ENCODE peak calls at places on chromosomes 13 and 19, in six cellular contexts. One of them, this sample, is unnamed.

GRCh38 chr13:86002921-86003488 is 203.8 kb upstream of the SLITRK6 start:
- DNase-seq in thoracic aorta: no peak
- DNase-seq in fibroblast of lung: no peak
- DNase-seq in AG10803: no peak
- DNase-seq in glutamatergic neuron: no peak
- DNase-seq in mammary epithelial cell: no peak
- DNase-seq in this sample: no peak

GRCh38 chr19:48596679-48597465 is 9.7 kb upstream of the SPACA4 start:
- DNase-seq in AG10803: no peak
- DNase-seq in mammary epithelial cell: no peak
- DNase-seq in fibroblast of lung: no peak
- DNase-seq in thoracic aorta: no peak
- DNase-seq in glutamatergic neuron: no peak
- DNase-seq in this sample: no peak

GRCh38 chr19:49890349-49891311 is 6.1 kb downstream of the IL4I1 start:
- DNase-seq in thoracic aorta: no peak
- DNase-seq in glutamatergic neuron: peak; percentile 75
- DNase-seq in fibroblast of lung: no peak
- DNase-seq in mammary epithelial cell: peak; percentile 48
- DNase-seq in AG10803: no peak
- DNase-seq in this sample: no peak

GRCh38 chr19:52237771-52238400 is 31.5 kb upstream of the ZNF766 start:
- DNase-seq in thoracic aorta: no peak
- DNase-seq in fibroblast of lung: peak; percentile 53
- DNase-seq in AG10803: peak; percentile 66
- DNase-seq in glutamatergic neuron: peak; percentile 66
- DNase-seq in mammary epithelial cell: peak; percentile 40
- DNase-seq in this sample: peak; percentile 53

GRCh38 chr19:10852098-10852800 is 4.0 kb downstream of the C19orf38 start:
- DNase-seq in glutamatergic neuron: no peak
- DNase-seq in thoracic aorta: no peak
- DNase-seq in mammary epithelial cell: peak; percentile 46
- DNase-seq in AG10803: peak; percentile 76
- DNase-seq in fibroblast of lung: peak; percentile 63
- DNase-seq in this sample: no peak

GRCh38 chr19:2154587-2155075 is 3.3 kb upstream of the AP3D1 start:
- DNase-seq in thoracic aorta: no peak
- DNase-seq in AG10803: no peak
- DNase-seq in glutamatergic neuron: no peak
- DNase-seq in fibroblast of lung: peak; percentile 76
- DNase-seq in mammary epithelial cell: peak; percentile 72
- DNase-seq in this sample: no peak

GRCh38 chr13:106083620-106084350 is 451.7 kb downstream of the EFNB2 start:
- DNase-seq in thoracic aorta: no peak
- DNase-seq in AG10803: peak; percentile 40
- DNase-seq in fibroblast of lung: peak; percentile 47
- DNase-seq in glutamatergic neuron: no peak
- DNase-seq in mammary epithelial cell: peak; percentile 71
- DNase-seq in this sample: peak; percentile 31

GRCh38 chr19:45294291-45295029 is 28.2 kb downstream of the CKM start:
- DNase-seq in mammary epithelial cell: no peak
- DNase-seq in AG10803: no peak
- DNase-seq in glutamatergic neuron: peak; percentile 32
- DNase-seq in thoracic aorta: no peak
- DNase-seq in fibroblast of lung: no peak
- DNase-seq in this sample: no peak

GRCh38 chr19:3196064-3196932 is 10.6 kb downstream of the NCLN start:
- DNase-seq in fibroblast of lung: no peak
- DNase-seq in AG10803: no peak
- DNase-seq in glutamatergic neuron: no peak
- DNase-seq in thoracic aorta: no peak
- DNase-seq in mammary epithelial cell: no peak
- DNase-seq in this sample: no peak

GRCh38 chr19:3350014-3350663 is 16.2 kb upstream of the NFIC start:
- DNase-seq in glutamatergic neuron: no peak
- DNase-seq in fibroblast of lung: no peak
- DNase-seq in AG10803: no peak
- DNase-seq in mammary epithelial cell: no peak
- DNase-seq in thoracic aorta: no peak
- DNase-seq in this sample: no peak

GRCh38 chr19:33554821-33555220 is 33.2 kb upstream of the PEPD start:
- DNase-seq in thoracic aorta: no peak
- DNase-seq in mammary epithelial cell: no peak
- DNase-seq in AG10803: no peak
- DNase-seq in fibroblast of lung: no peak
- DNase-seq in glutamatergic neuron: no peak
- DNase-seq in this sample: no peak

GRCh38 chr19:10797541-10798256 is 38.3 kb downstream of the TMED1 start:
- DNase-seq in glutamatergic neuron: no peak
- DNase-seq in thoracic aorta: no peak
- DNase-seq in AG10803: no peak
- DNase-seq in mammary epithelial cell: no peak
- DNase-seq in fibroblast of lung: no peak
- DNase-seq in this sample: no peak

GRCh38 chr13:27450921-27451461 is 627 bp upstream of the MTIF3 start:
- DNase-seq in fibroblast of lung: peak; percentile 66
- DNase-seq in thoracic aorta: no peak
- DNase-seq in AG10803: peak; percentile 52
- DNase-seq in mammary epithelial cell: peak; percentile 75
- DNase-seq in glutamatergic neuron: peak; percentile 54
- DNase-seq in this sample: peak; percentile 33

GRCh38 chr19:808176-808741 is 11.0 kb downstream of the PTBP1 start:
- DNase-seq in fibroblast of lung: no peak
- DNase-seq in mammary epithelial cell: no peak
- DNase-seq in AG10803: no peak
- DNase-seq in glutamatergic neuron: no peak
- DNase-seq in thoracic aorta: no peak
- DNase-seq in this sample: no peak

GRCh38 chr19:39417463-39418181 is 5.2 kb downstream of the PLEKHG2 start:
- DNase-seq in mammary epithelial cell: no peak
- DNase-seq in AG10803: no peak
- DNase-seq in glutamatergic neuron: no peak
- DNase-seq in fibroblast of lung: no peak
- DNase-seq in thoracic aorta: no peak
- DNase-seq in this sample: no peak

GRCh38 chr19:50563597-50563996 is 4.6 kb downstream of the LRRC4B start:
- DNase-seq in glutamatergic neuron: no peak
- DNase-seq in thoracic aorta: no peak
- DNase-seq in mammary epithelial cell: no peak
- DNase-seq in fibroblast of lung: no peak
- DNase-seq in AG10803: no peak
- DNase-seq in this sample: no peak

GRCh38 chr19:58474291-58474996 is 1.7 kb upstream of the ZNF446 start:
- DNase-seq in glutamatergic neuron: no peak
- DNase-seq in thoracic aorta: no peak
- DNase-seq in mammary epithelial cell: no peak
- DNase-seq in AG10803: peak; percentile 86
- DNase-seq in fibroblast of lung: peak; percentile 90
- DNase-seq in this sample: no peak

GRCh38 chr13:114285166-114285808 is 3.9 kb downstream of the UPF3A start:
- DNase-seq in thoracic aorta: no peak
- DNase-seq in mammary epithelial cell: peak; percentile 75
- DNase-seq in glutamatergic neuron: no peak
- DNase-seq in AG10803: peak; percentile 11
- DNase-seq in fibroblast of lung: peak; percentile 51
- DNase-seq in this sample: no peak

GRCh38 chr13:76965759-76966421 is 17.6 kb downstream of the ACOD1 start:
- DNase-seq in fibroblast of lung: peak; percentile 75
- DNase-seq in AG10803: peak; percentile 62
- DNase-seq in mammary epithelial cell: peak; percentile 45
- DNase-seq in thoracic aorta: no peak
- DNase-seq in glutamatergic neuron: no peak
- DNase-seq in this sample: no peak

GRCh38 chr13:33285420-33286124 is at the start of gene STARD13:
- DNase-seq in thoracic aorta: peak; percentile 93
- DNase-seq in mammary epithelial cell: peak; percentile 96
- DNase-seq in fibroblast of lung: peak; percentile 98
- DNase-seq in glutamatergic neuron: peak; percentile 81
- DNase-seq in AG10803: peak; percentile 98
- DNase-seq in this sample: peak; percentile 83
- TF ChIP-seq CTCF in thoracic aorta: peak; percentile 42
- TF ChIP-seq CTCF in mammary epithelial cell: peak; percentile 36
- TF ChIP-seq CTCF in fibroblast of lung: peak; percentile 69
- TF ChIP-seq CTCF in glutamatergic neuron: no peak
- TF ChIP-seq CTCF in AG10803: peak; percentile 62
- TF ChIP-seq CTCF in this sample: no peak

DNA sequence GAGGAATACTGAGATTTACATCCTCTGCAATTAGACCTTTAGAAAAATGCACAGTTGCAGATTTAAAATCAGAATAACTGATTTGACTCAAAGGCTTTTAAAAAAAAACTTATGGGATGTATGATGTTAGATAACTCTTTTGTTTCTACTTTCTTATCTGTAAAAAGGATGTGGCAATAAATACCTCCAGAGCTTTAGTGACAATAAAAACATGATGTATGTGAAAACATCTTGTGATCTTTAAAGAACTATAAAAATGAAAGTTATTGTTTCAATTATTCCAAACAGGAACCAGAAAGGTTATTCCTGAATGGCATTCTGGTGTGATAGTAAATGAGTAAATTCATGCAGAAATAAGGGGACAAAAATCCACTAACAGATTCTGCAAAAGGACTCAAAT is 2712.2 kb upstream of the PCDH20 start:
- DNase-seq in thoracic aorta: no peak
- DNase-seq in fibroblast of lung: no peak
- DNase-seq in glutamatergic neuron: no peak
- DNase-seq in AG10803: no peak
- DNase-seq in mammary epithelial cell: no peak
- DNase-seq in this sample: no peak
- TF ChIP-seq CTCF in thoracic aorta: no peak
- TF ChIP-seq CTCF in fibroblast of lung: no peak
- TF ChIP-seq CTCF in glutamatergic neuron: no peak
- TF ChIP-seq CTCF in AG10803: no peak
- TF ChIP-seq CTCF in mammary epithelial cell: no peak
- TF ChIP-seq CTCF in this sample: no peak

DNA sequence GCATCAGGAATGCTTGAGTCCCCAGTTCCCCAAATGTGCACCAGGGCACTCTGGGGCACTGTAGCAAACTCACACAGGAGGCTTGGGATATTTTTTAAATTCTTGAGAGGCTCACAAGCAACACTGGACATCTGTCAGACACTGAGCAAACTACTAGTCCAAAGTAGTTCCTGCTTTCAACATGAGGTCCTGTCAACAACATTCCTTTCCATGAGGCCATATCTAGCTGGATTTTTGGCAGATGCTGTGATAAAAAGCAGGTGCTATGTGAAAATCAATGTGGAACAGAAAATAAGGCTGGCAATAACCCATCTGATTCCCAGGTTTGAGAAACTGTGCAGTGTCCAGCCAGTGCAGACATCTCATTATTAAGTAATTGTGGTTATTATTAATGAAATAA is 50.5 kb downstream of the STARD13 start:
- DNase-seq in mammary epithelial cell: no peak
- DNase-seq in thoracic aorta: no peak
- DNase-seq in fibroblast of lung: peak; percentile 65
- DNase-seq in glutamatergic neuron: no peak
- DNase-seq in AG10803: peak; percentile 90
- DNase-seq in this sample: no peak
- TF ChIP-seq CTCF in mammary epithelial cell: no peak
- TF ChIP-seq CTCF in thoracic aorta: no peak
- TF ChIP-seq CTCF in fibroblast of lung: no peak
- TF ChIP-seq CTCF in glutamatergic neuron: no peak
- TF ChIP-seq CTCF in AG10803: peak; percentile 34
- TF ChIP-seq CTCF in this sample: no peak

GRCh38 chr19:40807147-40808020 is 8.4 kb downstream of the EGLN2 start:
- DNase-seq in AG10803: no peak
- DNase-seq in fibroblast of lung: no peak
- DNase-seq in mammary epithelial cell: no peak
- DNase-seq in thoracic aorta: no peak
- DNase-seq in glutamatergic neuron: no peak
- DNase-seq in this sample: peak; percentile 47

GRCh38 chr19:40805258-40805868 is 6.4 kb downstream of the EGLN2 start:
- DNase-seq in thoracic aorta: no peak
- DNase-seq in glutamatergic neuron: no peak
- DNase-seq in mammary epithelial cell: no peak
- DNase-seq in AG10803: no peak
- DNase-seq in fibroblast of lung: no peak
- DNase-seq in this sample: no peak

GRCh38 chr19:40808021-40808325 is 9.0 kb downstream of the EGLN2 start:
- DNase-seq in mammary epithelial cell: no peak
- DNase-seq in thoracic aorta: no peak
- DNase-seq in glutamatergic neuron: no peak
- DNase-seq in AG10803: no peak
- DNase-seq in fibroblast of lung: no peak
- DNase-seq in this sample: no peak

GRCh38 chr19:40804783-40805242 is 5.8 kb downstream of the EGLN2 start:
- DNase-seq in thoracic aorta: no peak
- DNase-seq in glutamatergic neuron: no peak
- DNase-seq in AG10803: no peak
- DNase-seq in fibroblast of lung: no peak
- DNase-seq in mammary epithelial cell: no peak
- DNase-seq in this sample: no peak

GRCh38 chr19:40806385-40807146 is 7.6 kb downstream of the EGLN2 start:
- DNase-seq in thoracic aorta: peak; percentile 71
- DNase-seq in AG10803: peak; percentile 93
- DNase-seq in fibroblast of lung: peak; percentile 96
- DNase-seq in mammary epithelial cell: peak; percentile 63
- DNase-seq in glutamatergic neuron: peak; percentile 94
- DNase-seq in this sample: peak; percentile 95
- TF ChIP-seq CTCF in thoracic aorta: peak; percentile 80
- TF ChIP-seq CTCF in AG10803: peak; percentile 80
- TF ChIP-seq CTCF in fibroblast of lung: peak; percentile 93
- TF ChIP-seq CTCF in mammary epithelial cell: peak; percentile 83
- TF ChIP-seq CTCF in glutamatergic neuron: peak; percentile 78
- TF ChIP-seq CTCF in this sample: peak; percentile 73

DNA sequence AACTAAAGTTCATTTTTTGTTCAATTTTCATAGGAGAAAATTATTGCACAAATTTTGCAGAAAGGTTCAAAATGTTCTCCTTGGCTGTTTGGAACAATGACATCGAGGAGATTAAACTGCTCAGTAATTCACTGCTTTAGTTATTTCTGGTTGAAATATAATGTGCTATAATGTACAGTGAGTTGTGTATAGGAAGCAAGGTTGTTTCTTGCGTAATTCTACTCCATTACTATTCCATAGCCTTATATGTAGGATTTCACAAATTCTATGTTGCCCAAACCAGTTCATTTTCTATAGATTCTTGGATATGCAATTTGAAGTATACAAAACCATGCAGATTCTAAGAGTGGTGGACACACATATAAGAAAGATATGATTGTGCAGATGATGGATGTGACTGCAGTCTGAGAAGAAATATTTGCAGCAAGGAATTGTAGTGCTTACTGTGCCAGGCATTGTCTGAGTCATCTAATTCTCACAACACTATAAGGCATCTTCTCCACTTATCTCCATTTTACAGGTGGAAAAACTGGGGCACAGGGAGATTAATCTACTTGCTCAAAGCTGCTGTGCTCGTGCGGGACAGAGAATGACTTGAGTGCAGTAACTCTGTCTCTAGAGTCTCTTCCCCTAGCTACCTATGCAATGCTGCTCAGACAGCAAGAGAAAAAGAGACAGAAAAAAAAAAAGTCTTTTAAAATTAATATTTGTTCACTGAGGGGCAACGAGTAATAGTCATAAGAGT is 515.5 kb downstream of the MYO16 start:
- DNase-seq in glutamatergic neuron: no peak
- DNase-seq in mammary epithelial cell: peak; percentile 36
- DNase-seq in thoracic aorta: no peak
- DNase-seq in fibroblast of lung: no peak
- DNase-seq in AG10803: peak; percentile 22
- DNase-seq in this sample: no peak
- TF ChIP-seq CTCF in glutamatergic neuron: no peak
- TF ChIP-seq CTCF in mammary epithelial cell: no peak
- TF ChIP-seq CTCF in thoracic aorta: no peak
- TF ChIP-seq CTCF in fibroblast of lung: no peak
- TF ChIP-seq CTCF in AG10803: no peak
- TF ChIP-seq CTCF in this sample: no peak

GRCh38 chr19:38047641-38048040 is 140.6 kb downstream of the SIPA1L3 start:
- DNase-seq in glutamatergic neuron: no peak
- DNase-seq in fibroblast of lung: no peak
- DNase-seq in thoracic aorta: no peak
- DNase-seq in mammary epithelial cell: no peak
- DNase-seq in AG10803: no peak
- DNase-seq in this sample: no peak
- TF ChIP-seq CTCF in glutamatergic neuron: no peak
- TF ChIP-seq CTCF in fibroblast of lung: no peak
- TF ChIP-seq CTCF in thoracic aorta: no peak
- TF ChIP-seq CTCF in mammary epithelial cell: no peak
- TF ChIP-seq CTCF in AG10803: no peak
- TF ChIP-seq CTCF in this sample: no peak